ENCODE peak calls at places on chromosome 4, in six cellular contexts. One of them, this sample, is unnamed.

GRCh38 chr4:186845137-186845842 is 121.6 kb upstream of the FAT1 start:
- DNase-seq in PC-3: peak
- DNase-seq in MM.1S: no peak
- DNase-seq in OCI-LY7: no peak
- DNase-seq in GM23338: no peak
- DNase-seq in neural progenitor cell: no peak
- DNase-seq in this sample: peak

GRCh38 chr4:112532267-112532666 is 16.3 kb upstream of the NEUROG2 start:
- DNase-seq in GM23338: no peak
- DNase-seq in OCI-LY7: no peak
- DNase-seq in PC-3: peak
- DNase-seq in neural progenitor cell: no peak
- DNase-seq in MM.1S: no peak
- DNase-seq in this sample: no peak

GRCh38 chr4:10063544-10064300 is 42.4 kb upstream of the SLC2A9 start:
- DNase-seq in neural progenitor cell: peak
- DNase-seq in OCI-LY7: no peak
- DNase-seq in PC-3: peak
- DNase-seq in MM.1S: no peak
- DNase-seq in GM23338: peak
- DNase-seq in this sample: peak

GRCh38 chr4:2469192-2469984 is 482 bp downstream of the RNF4 start:
- DNase-seq in PC-3: peak
- DNase-seq in neural progenitor cell: peak
- DNase-seq in GM23338: peak
- DNase-seq in OCI-LY7: peak
- DNase-seq in MM.1S: peak
- DNase-seq in this sample: peak

GRCh38 chr4:177480796-177481195 is 38.6 kb upstream of the AGA start:
- DNase-seq in PC-3: no peak
- DNase-seq in MM.1S: no peak
- DNase-seq in neural progenitor cell: no peak
- DNase-seq in GM23338: no peak
- DNase-seq in OCI-LY7: no peak
- DNase-seq in this sample: no peak

GRCh38 chr4:159487284-159487747 is 384.4 kb downstream of the RAPGEF2 start:
- DNase-seq in OCI-LY7: peak
- DNase-seq in MM.1S: peak
- DNase-seq in PC-3: peak
- DNase-seq in GM23338: peak
- DNase-seq in neural progenitor cell: peak
- DNase-seq in this sample: peak

GRCh38 chr4:138572007-138572406 is 329.9 kb upstream of the SLC7A11 start:
- DNase-seq in GM23338: no peak
- DNase-seq in neural progenitor cell: no peak
- DNase-seq in OCI-LY7: no peak
- DNase-seq in PC-3: no peak
- DNase-seq in MM.1S: no peak
- DNase-seq in this sample: no peak

GRCh38 chr4:114423582-114423981 is 175.0 kb upstream of the UGT8 start:
- DNase-seq in neural progenitor cell: no peak
- DNase-seq in PC-3: no peak
- DNase-seq in MM.1S: no peak
- DNase-seq in OCI-LY7: no peak
- DNase-seq in GM23338: no peak
- DNase-seq in this sample: no peak

GRCh38 chr4:3250956-3251690 is 2.2 kb downstream of the MSANTD1 start:
- DNase-seq in MM.1S: no peak
- DNase-seq in GM23338: peak
- DNase-seq in PC-3: no peak
- DNase-seq in OCI-LY7: no peak
- DNase-seq in neural progenitor cell: no peak
- DNase-seq in this sample: no peak

GRCh38 chr4:13865871-13866669 is 238.5 kb upstream of the BOD1L1 start:
- DNase-seq in neural progenitor cell: no peak
- DNase-seq in GM23338: no peak
- DNase-seq in OCI-LY7: no peak
- DNase-seq in MM.1S: no peak
- DNase-seq in PC-3: peak
- DNase-seq in this sample: no peak

GRCh38 chr4:185589067-185589844 is 53.9 kb upstream of the PDLIM3 start:
- DNase-seq in OCI-LY7: no peak
- DNase-seq in GM23338: no peak
- DNase-seq in MM.1S: no peak
- DNase-seq in PC-3: no peak
- DNase-seq in neural progenitor cell: no peak
- DNase-seq in this sample: no peak

GRCh38 chr4:164956766-164957643 is 20.5 kb downstream of the TRIM61 start:
- DNase-seq in GM23338: peak
- DNase-seq in neural progenitor cell: peak
- DNase-seq in OCI-LY7: peak
- DNase-seq in MM.1S: peak
- DNase-seq in PC-3: peak
- DNase-seq in this sample: peak

GRCh38 chr4:6221851-6222760 is 21.8 kb upstream of the JAKMIP1 start:
- DNase-seq in GM23338: peak
- DNase-seq in OCI-LY7: no peak
- DNase-seq in PC-3: no peak
- DNase-seq in MM.1S: no peak
- DNase-seq in neural progenitor cell: peak
- DNase-seq in this sample: peak

GRCh38 chr4:12724520-12724919 is 759.6 kb downstream of the RAB28 start:
- DNase-seq in neural progenitor cell: peak
- DNase-seq in MM.1S: peak
- DNase-seq in OCI-LY7: peak
- DNase-seq in GM23338: peak
- DNase-seq in PC-3: peak
- DNase-seq in this sample: peak

GRCh38 chr4:186807809-186808634 is 84.4 kb upstream of the FAT1 start:
- DNase-seq in GM23338: no peak
- DNase-seq in MM.1S: no peak
- DNase-seq in PC-3: no peak
- DNase-seq in neural progenitor cell: no peak
- DNase-seq in OCI-LY7: no peak
- DNase-seq in this sample: no peak

GRCh38 chr4:83019794-83020497 is 9.3 kb upstream of the LIN54 start:
- DNase-seq in OCI-LY7: no peak
- DNase-seq in neural progenitor cell: no peak
- DNase-seq in GM23338: no peak
- DNase-seq in MM.1S: no peak
- DNase-seq in PC-3: no peak
- DNase-seq in this sample: no peak

GRCh38 chr4:185304944-185305690 is 90.6 kb downstream of the LRP2BP start:
- DNase-seq in GM23338: peak
- DNase-seq in neural progenitor cell: peak
- DNase-seq in OCI-LY7: peak
- DNase-seq in MM.1S: peak
- DNase-seq in PC-3: peak
- DNase-seq in this sample: peak

GRCh38 chr4:63607186-63607872 is 801.9 kb downstream of the TECRL start:
- DNase-seq in MM.1S: no peak
- DNase-seq in GM23338: no peak
- DNase-seq in OCI-LY7: no peak
- DNase-seq in PC-3: no peak
- DNase-seq in neural progenitor cell: no peak
- DNase-seq in this sample: no peak

GRCh38 chr4:149203256-149204001 is 612.2 kb downstream of the IQCM start:
- DNase-seq in OCI-LY7: no peak
- DNase-seq in PC-3: no peak
- DNase-seq in GM23338: no peak
- DNase-seq in neural progenitor cell: no peak
- DNase-seq in MM.1S: no peak
- DNase-seq in this sample: no peak

GRCh38 chr4:8703401-8703696 is 110.8 kb downstream of the CPZ start:
- DNase-seq in MM.1S: no peak
- DNase-seq in PC-3: no peak
- DNase-seq in OCI-LY7: no peak
- DNase-seq in GM23338: no peak
- DNase-seq in neural progenitor cell: no peak
- DNase-seq in this sample: no peak

GRCh38 chr4:113051361-113051760 is 1.9 kb downstream of the ANK2 start:
- DNase-seq in MM.1S: no peak
- DNase-seq in neural progenitor cell: no peak
- DNase-seq in PC-3: no peak
- DNase-seq in OCI-LY7: no peak
- DNase-seq in GM23338: no peak
- DNase-seq in this sample: no peak

GRCh38 chr4:76733380-76733779 is 164.6 kb downstream of the SOWAHB start:
- DNase-seq in GM23338: no peak
- DNase-seq in MM.1S: peak
- DNase-seq in OCI-LY7: no peak
- DNase-seq in PC-3: peak
- DNase-seq in neural progenitor cell: no peak
- DNase-seq in this sample: no peak

GRCh38 chr4:30866907-30867306 is 146.7 kb downstream of the PCDH7 start:
- DNase-seq in GM23338: no peak
- DNase-seq in PC-3: peak
- DNase-seq in OCI-LY7: no peak
- DNase-seq in neural progenitor cell: no peak
- DNase-seq in MM.1S: peak
- DNase-seq in this sample: peak

GRCh38 chr4:53113433-53114215 is 251.5 kb downstream of the RASL11B start:
- DNase-seq in MM.1S: no peak
- DNase-seq in GM23338: no peak
- DNase-seq in OCI-LY7: no peak
- DNase-seq in PC-3: no peak
- DNase-seq in neural progenitor cell: no peak
- DNase-seq in this sample: no peak

DNA sequence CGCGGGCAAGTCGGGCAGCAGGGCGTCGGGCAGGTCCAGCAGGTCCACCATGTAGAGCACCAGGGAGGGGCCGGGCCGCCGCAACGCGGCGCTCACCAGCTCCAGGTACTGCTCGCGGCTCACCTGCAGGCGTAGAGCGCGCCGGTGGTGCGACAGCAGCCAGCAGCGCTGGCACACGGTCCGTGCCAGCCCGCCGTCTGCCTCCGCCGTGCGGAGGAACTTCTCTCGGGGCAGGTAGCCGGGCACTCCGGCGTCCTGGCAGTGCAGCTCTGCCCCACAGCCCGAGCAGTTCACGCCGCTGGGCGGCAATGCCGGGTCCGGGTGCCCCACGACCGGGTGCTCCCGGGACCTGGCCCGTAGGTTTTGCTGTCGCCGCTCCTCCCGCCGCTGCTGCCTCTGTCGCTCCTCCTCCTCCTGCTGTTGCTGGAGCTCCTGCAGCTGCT is 507 bp downstream of the NOA1 start:
- DNase-seq in PC-3: peak
- DNase-seq in MM.1S: peak
- DNase-seq in OCI-LY7: peak
- DNase-seq in GM23338: peak
- DNase-seq in neural progenitor cell: peak
- DNase-seq in this sample: peak
- TF ChIP-seq EZH2phosphoT487 in PC-3: no peak
- TF ChIP-seq EZH2phosphoT487 in MM.1S: no peak
- TF ChIP-seq EZH2phosphoT487 in OCI-LY7: no peak
- TF ChIP-seq EZH2phosphoT487 in GM23338: no peak
- TF ChIP-seq EZH2phosphoT487 in neural progenitor cell: no peak
- TF ChIP-seq EZH2phosphoT487 in this sample: no peak

GRCh38 chr4:71094201-71094600 is 100.8 kb downstream of the DCK start:
- DNase-seq in OCI-LY7: no peak
- DNase-seq in neural progenitor cell: no peak
- DNase-seq in PC-3: no peak
- DNase-seq in GM23338: no peak
- DNase-seq in MM.1S: no peak
- DNase-seq in this sample: no peak
- H2AFZ ChIP-seq in OCI-LY7: no peak
- H2AFZ ChIP-seq in neural progenitor cell: peak
- H2AFZ ChIP-seq in PC-3: no peak
- H2AFZ ChIP-seq in GM23338: peak
- H2AFZ ChIP-seq in MM.1S: no peak
- H2AFZ ChIP-seq in this sample: no peak

GRCh38 chr4:142715727-142716126 is 130.4 kb downstream of the INPP4B start:
- DNase-seq in GM23338: no peak
- DNase-seq in neural progenitor cell: no peak
- DNase-seq in MM.1S: no peak
- DNase-seq in OCI-LY7: no peak
- DNase-seq in PC-3: no peak
- DNase-seq in this sample: no peak

GRCh38 chr4:142721187-142721586 is 124.9 kb downstream of the INPP4B start:
- DNase-seq in neural progenitor cell: no peak
- DNase-seq in OCI-LY7: no peak
- DNase-seq in PC-3: peak
- DNase-seq in GM23338: no peak
- DNase-seq in MM.1S: no peak
- DNase-seq in this sample: no peak

GRCh38 chr4:142718981-142719380 is 127.1 kb downstream of the INPP4B start:
- DNase-seq in PC-3: peak
- DNase-seq in GM23338: no peak
- DNase-seq in OCI-LY7: no peak
- DNase-seq in MM.1S: no peak
- DNase-seq in neural progenitor cell: no peak
- DNase-seq in this sample: no peak

GRCh38 chr4:142719854-142720541 is 126.1 kb downstream of the INPP4B start:
- DNase-seq in PC-3: peak
- DNase-seq in GM23338: peak
- DNase-seq in OCI-LY7: peak
- DNase-seq in neural progenitor cell: peak
- DNase-seq in MM.1S: peak
- DNase-seq in this sample: peak
- TF ChIP-seq EZH2phosphoT487 in PC-3: no peak
- TF ChIP-seq EZH2phosphoT487 in GM23338: no peak
- TF ChIP-seq EZH2phosphoT487 in OCI-LY7: no peak
- TF ChIP-seq EZH2phosphoT487 in neural progenitor cell: no peak
- TF ChIP-seq EZH2phosphoT487 in MM.1S: no peak
- TF ChIP-seq EZH2phosphoT487 in this sample: no peak

GRCh38 chr4:128454281-128455075 is 166.9 kb upstream of the PGRMC2 start:
- DNase-seq in neural progenitor cell: peak
- DNase-seq in MM.1S: peak
- DNase-seq in OCI-LY7: peak
- DNase-seq in PC-3: peak
- DNase-seq in GM23338: peak
- DNase-seq in this sample: peak
- H2AFZ ChIP-seq in neural progenitor cell: no peak
- H2AFZ ChIP-seq in MM.1S: peak
- H2AFZ ChIP-seq in OCI-LY7: no peak
- H2AFZ ChIP-seq in PC-3: peak
- H2AFZ ChIP-seq in GM23338: no peak
- H2AFZ ChIP-seq in this sample: no peak

DNA sequence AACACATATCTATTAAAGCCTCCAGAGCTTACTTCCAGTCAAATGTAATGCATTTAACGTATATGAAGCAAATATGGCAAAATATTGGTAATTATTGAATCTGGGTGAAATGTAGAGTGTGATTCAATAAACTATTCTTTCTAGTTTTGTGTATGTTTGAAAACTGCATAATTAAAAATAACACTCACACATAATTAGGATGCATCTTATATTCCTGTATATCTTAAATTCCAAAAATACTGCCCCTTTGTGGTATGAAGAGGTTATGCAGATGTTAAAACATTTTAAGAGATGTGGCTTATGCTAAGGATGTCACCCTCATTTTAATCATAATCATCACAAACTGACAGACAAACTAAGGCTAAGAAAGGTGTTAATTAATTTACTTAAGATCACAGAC is 182.9 kb downstream of the COX18 start:
- DNase-seq in MM.1S: no peak
- DNase-seq in PC-3: peak
- DNase-seq in OCI-LY7: peak
- DNase-seq in GM23338: peak
- DNase-seq in neural progenitor cell: no peak
- DNase-seq in this sample: no peak
- TF ChIP-seq EZH2phosphoT487 in MM.1S: no peak
- TF ChIP-seq EZH2phosphoT487 in PC-3: no peak
- TF ChIP-seq EZH2phosphoT487 in OCI-LY7: no peak
- TF ChIP-seq EZH2phosphoT487 in GM23338: no peak
- TF ChIP-seq EZH2phosphoT487 in neural progenitor cell: no peak
- TF ChIP-seq EZH2phosphoT487 in this sample: no peak